ENCODE peak calls at places on chromosome 1, in five cellular contexts. O, M, L, J and C are unnamed samples.
A peak's percentile ranks its signal among the peaks of the same experiment; 100 is the strongest.

GRCh38 chr1:203512830-203513578 is 19.1 kb downstream of the OPTC start:
- DNase-seq in O (no peak), M (no peak), L (peak; percentile 92), J (no peak), C (peak; percentile 86)

GRCh38 chr1:96833376-96833775 is 111.8 kb downstream of the PTBP2 start:
- DNase-seq in O (no peak), M (no peak), L (no peak), J (no peak), C (no peak)

GRCh38 chr1:185632659-185633428 is 101.3 kb upstream of the HMCN1 start:
- DNase-seq in O (no peak), M (no peak), L (peak; percentile 81), J (no peak), C (no peak)

GRCh38 chr1:9590945-9591668 is 2.4 kb downstream of the TMEM201 start:
- DNase-seq in O (no peak), M (no peak), L (no peak), J (no peak), C (no peak)

GRCh38 chr1:47732489-47732888 is 264.7 kb downstream of the TRABD2B start:
- DNase-seq in O (no peak), M (no peak), L (no peak), J (no peak), C (no peak)

GRCh38 chr1:47940779-47941178 is 56.4 kb downstream of the TRABD2B start:
- DNase-seq in O (no peak), M (no peak), L (peak; percentile 23), J (peak; percentile 55), C (no peak)

GRCh38 chr1:1907098-1907736 is 7.8 kb upstream of the CALML6 start:
- DNase-seq in O (no peak), M (no peak), L (no peak), J (no peak), C (no peak)

GRCh38 chr1:173409613-173410012 is 67.5 kb upstream of the PRDX6 start:
- DNase-seq in O (no peak), M (peak; percentile 44), L (peak; percentile 91), J (no peak), C (no peak)

GRCh38 chr1:208127791-208128408 is 116.3 kb downstream of the PLXNA2 start:
- DNase-seq in O (no peak), M (no peak), L (no peak), J (no peak), C (no peak)

GRCh38 chr1:238409191-238409846 is 518.6 kb upstream of the ZP4 start:
- DNase-seq in O (no peak), M (peak; percentile 19), L (peak; percentile 69), J (no peak), C (no peak)

GRCh38 chr1:94236630-94237290 is 624 bp downstream of the ARHGAP29 start:
- DNase-seq in O (peak; percentile 25), M (peak; percentile 56), L (peak; percentile 56), J (no peak), C (peak; percentile 71)

GRCh38 chr1:240101306-240101705 is 9.6 kb downstream of the FMN2 start:
- DNase-seq in O (no peak), M (no peak), L (no peak), J (no peak), C (no peak)

GRCh38 chr1:15452866-15453571 is 3.5 kb upstream of the CELA2A start:
- DNase-seq in O (no peak), M (no peak), L (no peak), J (no peak), C (no peak)

GRCh38 chr1:162389971-162390370 is 8.4 kb downstream of the C1orf226 start:
- DNase-seq in O (no peak), M (no peak), L (no peak), J (no peak), C (no peak)

GRCh38 chr1:82377201-82377884 is 576.6 kb downstream of the ADGRL2 start:
- DNase-seq in O (no peak), M (no peak), L (peak; percentile 23), J (no peak), C (no peak)

GRCh38 chr1:211653907-211654553 is 21.4 kb downstream of the NEK2 start:
- DNase-seq in O (no peak), M (no peak), L (peak; percentile 69), J (no peak), C (no peak)

GRCh38 chr1:230254265-230254664 is 171.9 kb downstream of the PGBD5 start:
- DNase-seq in O (no peak), M (no peak), L (no peak), J (no peak), C (peak; percentile 50)

GRCh38 chr1:6157132-6157527 is 23.0 kb downstream of the CHD5 start:
- DNase-seq in O (no peak), M (no peak), L (no peak), J (no peak), C (no peak)

GRCh38 chr1:3676581-3677410 is 24.5 kb downstream of the TP73 start:
- DNase-seq in O (no peak), M (no peak), L (no peak), J (no peak), C (no peak)

GRCh38 chr1:41312991-41313645 is 48.1 kb upstream of the FOXO6 start:
- DNase-seq in O (no peak), M (no peak), L (peak; percentile 64), J (no peak), C (no peak)

GRCh38 chr1:19081218-19081893 is 124.9 kb upstream of the IFFO2 start:
- DNase-seq in O (no peak), M (no peak), L (peak; percentile 83), J (no peak), C (no peak)

GRCh38 chr1:220151454-220151853 is 57.5 kb downstream of the IARS2 start:
- DNase-seq in O (no peak), M (peak; percentile 36), L (peak; percentile 69), J (no peak), C (no peak)

GRCh38 chr1:81801032-81801833 is 499 bp downstream of the ADGRL2 start:
- DNase-seq in O (peak; percentile 73), M (peak; percentile 80), L (peak; percentile 95), J (peak; percentile 87), C (peak; percentile 88)

GRCh38 chr1:228472655-228473054 is 14.5 kb upstream of the RNF187 start:
- DNase-seq in O (no peak), M (no peak), L (peak; percentile 49), J (peak; percentile 5), C (no peak)

GRCh38 chr1:216456682-216457081 is 33.4 kb upstream of the USH2A start:
- DNase-seq in O (no peak), M (no peak), L (peak; percentile 47), J (no peak), C (no peak)

GRCh38 chr1:219460561-219461511 is 152.1 kb downstream of the ZC3H11B start:
- DNase-seq in O (no peak), M (no peak), L (no peak), J (no peak), C (no peak)

GRCh38 chr1:68401506-68401905 is 48.2 kb downstream of the RPE65 start:
- DNase-seq in O (no peak), M (no peak), L (no peak), J (no peak), C (no peak)

GRCh38 chr1:184482113-184482512 is 95.3 kb downstream of the C1orf21 start:
- DNase-seq in O (no peak), M (peak; percentile 75), L (no peak), J (peak; percentile 77), C (peak; percentile 71)
- H3K4me3 ChIP-seq in O (no peak overlapping the region), M (no peak overlapping the region), L (no peak overlapping the region), J (no peak overlapping the region), C (no peak overlapping the region)

GRCh38 chr1:53156783-53157182 is 14.3 kb upstream of the SLC1A7 start:
- DNase-seq in O (no peak), M (no peak), L (no peak), J (no peak), C (no peak)
- TF ChIP-seq CTCF in O (no peak), M (no peak), L (no peak), J (no peak), C (no peak)

GRCh38 chr1:22711071-22711470 is 432 bp downstream of the EPHB2 start:
- DNase-seq in O (no peak), M (no peak), L (no peak), J (no peak), C (no peak)
- H3K4me3 ChIP-seq in O (peak overlapping the region; percentile 40), M (peak overlapping the region; percentile 66), L (peak overlapping the region; percentile 54), J (peak overlapping the region; percentile 81), C (peak overlapping the region; percentile 65)

GRCh38 chr1:24968941-24969585 is 39.0 kb upstream of the RUNX3 start:
- DNase-seq in O (no peak), M (no peak), L (no peak), J (no peak), C (no peak)

GRCh38 chr1:24971539-24971938 is 41.5 kb upstream of the RUNX3 start:
- DNase-seq in O (no peak), M (no peak), L (no peak), J (no peak), C (no peak)

GRCh38 chr1:24970926-24971530 is 41.0 kb upstream of the RUNX3 start:
- DNase-seq in O (no peak), M (no peak), L (no peak), J (no peak), C (no peak)

GRCh38 chr1:24969616-24970398 is 39.7 kb upstream of the RUNX3 start:
- DNase-seq in O (no peak), M (no peak), L (no peak), J (no peak), C (no peak)

DNA sequence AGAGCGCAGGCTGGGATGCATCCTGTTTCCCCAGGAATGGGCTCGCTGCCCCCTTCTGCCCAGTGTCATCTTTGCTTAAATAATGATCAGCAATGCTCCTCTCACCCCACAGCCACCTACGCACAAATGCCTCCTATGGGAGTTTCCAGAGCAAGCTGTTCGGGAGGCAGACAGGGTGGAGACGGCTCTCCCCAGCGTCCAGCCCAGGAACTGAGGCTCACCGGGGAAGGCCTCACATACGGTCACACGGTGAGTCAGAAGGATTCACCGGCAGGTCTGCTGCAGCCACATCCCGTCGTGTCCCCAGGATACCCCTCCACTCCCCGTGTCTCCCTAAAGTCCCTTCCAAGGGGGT is 40.3 kb upstream of the RUNX3 start:
- DNase-seq in O (no peak), M (no peak), L (peak; percentile 51), J (no peak), C (no peak)
- TF ChIP-seq CTCF in O (no peak), M (no peak), L (peak; percentile 14), J (no peak), C (no peak)

DNA sequence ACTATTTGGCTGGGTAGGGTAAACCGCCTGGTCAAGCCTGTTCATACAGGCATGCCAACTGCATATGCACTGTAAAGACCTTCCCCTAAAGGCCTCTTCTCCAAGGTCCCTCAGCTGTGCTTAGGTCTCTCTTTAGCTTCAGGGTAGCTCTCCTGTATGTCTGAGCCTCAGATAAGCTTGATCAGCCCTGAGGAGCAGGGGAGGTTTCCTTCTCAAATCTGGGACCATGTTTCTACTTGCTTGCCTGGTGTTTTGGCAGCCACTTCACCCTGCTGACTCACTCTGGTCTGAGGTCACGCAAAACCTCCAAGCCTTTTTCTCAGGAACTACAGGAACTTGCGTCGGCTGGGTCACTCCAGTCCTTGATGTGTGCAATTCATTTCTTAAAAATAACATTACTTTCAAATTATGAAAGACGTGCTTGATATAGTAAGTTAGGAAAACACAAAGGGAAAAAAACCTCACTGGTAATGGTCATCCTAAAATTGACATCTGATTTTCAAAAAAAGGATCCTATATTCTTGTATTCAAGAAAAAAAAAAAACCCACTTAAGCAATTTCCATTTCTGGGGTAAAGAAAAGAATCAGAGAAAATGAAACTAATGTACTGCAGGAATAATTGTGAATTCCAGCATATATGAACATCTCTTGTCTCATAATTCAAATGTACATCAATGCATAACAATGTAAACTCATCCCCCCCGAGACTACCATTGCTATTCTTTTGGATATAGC is 24.7 kb upstream of the RNF19B start:
- DNase-seq in O (no peak), M (peak; percentile 70), L (peak; percentile 99), J (peak; percentile 92), C (peak; percentile 71)
- H3K4me3 ChIP-seq in O (no peak overlapping the region), M (peak overlapping the region; percentile 0), L (peak overlapping the region; percentile 3), J (peak overlapping the region; percentile 4), C (no peak overlapping the region)